ENCODE peak calls at places on chromosomes 12 and 14, in nine cellular contexts. One of them, this sample, is unnamed.

GRCh38 chr12:70692681-70693288 is 55.6 kb upstream of the PTPRB start:
- DNase-seq in dorsolateral prefrontal cortex: no peak
- DNase-seq in memory B cell: no peak
- DNase-seq in CD8-positive, alpha-beta memory T cell: no peak
- DNase-seq in SHP77: no peak
- DNase-seq in T-cell: no peak
- DNase-seq in stimulated activated naive CD8-positive, alpha-beta T cell treated with anti-CD3 and anti-CD28 coated beads, Interleukin-15, amount 100 ng/mL, for 72 hours: no peak
- DNase-seq in tibial nerve: no peak
- DNase-seq in stimulated activated CD8-positive, alpha-beta memory T cell treated with anti-CD3 and anti-CD28 coated beads, Interleukin-7, amount 100 ng/mL, for 1 hour: no peak
- DNase-seq in this sample: no peak

GRCh38 chr12:131871677-131872076 is 22.7 kb upstream of the ULK1 start:
- DNase-seq in dorsolateral prefrontal cortex: no peak
- DNase-seq in memory B cell: no peak
- DNase-seq in CD8-positive, alpha-beta memory T cell: no peak
- DNase-seq in SHP77: no peak
- DNase-seq in T-cell: no peak
- DNase-seq in stimulated activated naive CD8-positive, alpha-beta T cell treated with anti-CD3 and anti-CD28 coated beads, Interleukin-15, amount 100 ng/mL, for 72 hours: no peak
- DNase-seq in tibial nerve: no peak
- DNase-seq in stimulated activated CD8-positive, alpha-beta memory T cell treated with anti-CD3 and anti-CD28 coated beads, Interleukin-7, amount 100 ng/mL, for 1 hour: no peak
- DNase-seq in this sample: no peak

GRCh38 chr12:116495260-116495659 is 63.9 kb upstream of the MAP1LC3B2 start:
- DNase-seq in dorsolateral prefrontal cortex: no peak
- DNase-seq in memory B cell: no peak
- DNase-seq in CD8-positive, alpha-beta memory T cell: no peak
- DNase-seq in SHP77: no peak
- DNase-seq in T-cell: no peak
- DNase-seq in stimulated activated naive CD8-positive, alpha-beta T cell treated with anti-CD3 and anti-CD28 coated beads, Interleukin-15, amount 100 ng/mL, for 72 hours: no peak
- DNase-seq in tibial nerve: no peak
- DNase-seq in stimulated activated CD8-positive, alpha-beta memory T cell treated with anti-CD3 and anti-CD28 coated beads, Interleukin-7, amount 100 ng/mL, for 1 hour: no peak
- DNase-seq in this sample: no peak

GRCh38 chr12:57890191-57891120 is 43.9 kb upstream of the CTDSP2 start:
- DNase-seq in dorsolateral prefrontal cortex: no peak
- DNase-seq in memory B cell: no peak
- DNase-seq in CD8-positive, alpha-beta memory T cell: no peak
- DNase-seq in SHP77: no peak
- DNase-seq in T-cell: no peak
- DNase-seq in stimulated activated naive CD8-positive, alpha-beta T cell treated with anti-CD3 and anti-CD28 coated beads, Interleukin-15, amount 100 ng/mL, for 72 hours: no peak
- DNase-seq in tibial nerve: no peak
- DNase-seq in stimulated activated CD8-positive, alpha-beta memory T cell treated with anti-CD3 and anti-CD28 coated beads, Interleukin-7, amount 100 ng/mL, for 1 hour: no peak
- DNase-seq in this sample: no peak

GRCh38 chr14:64421166-64421565 is 33.0 kb downstream of the MTHFD1 start:
- DNase-seq in dorsolateral prefrontal cortex: no peak
- DNase-seq in memory B cell: no peak
- DNase-seq in CD8-positive, alpha-beta memory T cell: no peak
- DNase-seq in SHP77: no peak
- DNase-seq in T-cell: no peak
- DNase-seq in stimulated activated naive CD8-positive, alpha-beta T cell treated with anti-CD3 and anti-CD28 coated beads, Interleukin-15, amount 100 ng/mL, for 72 hours: no peak
- DNase-seq in tibial nerve: no peak
- DNase-seq in stimulated activated CD8-positive, alpha-beta memory T cell treated with anti-CD3 and anti-CD28 coated beads, Interleukin-7, amount 100 ng/mL, for 1 hour: no peak
- DNase-seq in this sample: no peak

GRCh38 chr14:94936411-94936892 is 166.5 kb upstream of the GSC start:
- DNase-seq in dorsolateral prefrontal cortex: peak; percentile 85
- DNase-seq in memory B cell: no peak
- DNase-seq in CD8-positive, alpha-beta memory T cell: no peak
- DNase-seq in SHP77: no peak
- DNase-seq in T-cell: no peak
- DNase-seq in stimulated activated naive CD8-positive, alpha-beta T cell treated with anti-CD3 and anti-CD28 coated beads, Interleukin-15, amount 100 ng/mL, for 72 hours: no peak
- DNase-seq in tibial nerve: peak; percentile 50
- DNase-seq in stimulated activated CD8-positive, alpha-beta memory T cell treated with anti-CD3 and anti-CD28 coated beads, Interleukin-7, amount 100 ng/mL, for 1 hour: no peak
- DNase-seq in this sample: peak; percentile 78

GRCh38 chr14:65206448-65207096 is 104.3 kb upstream of the MAX start:
- DNase-seq in dorsolateral prefrontal cortex: no peak
- DNase-seq in memory B cell: peak; percentile 44
- DNase-seq in CD8-positive, alpha-beta memory T cell: no peak
- DNase-seq in SHP77: no peak
- DNase-seq in T-cell: no peak
- DNase-seq in stimulated activated naive CD8-positive, alpha-beta T cell treated with anti-CD3 and anti-CD28 coated beads, Interleukin-15, amount 100 ng/mL, for 72 hours: peak; percentile 53
- DNase-seq in tibial nerve: no peak
- DNase-seq in stimulated activated CD8-positive, alpha-beta memory T cell treated with anti-CD3 and anti-CD28 coated beads, Interleukin-7, amount 100 ng/mL, for 1 hour: no peak
- DNase-seq in this sample: no peak

GRCh38 chr14:72678360-72678759 is 215.5 kb downstream of the DPF3 start:
- DNase-seq in dorsolateral prefrontal cortex: no peak
- DNase-seq in memory B cell: no peak
- DNase-seq in CD8-positive, alpha-beta memory T cell: no peak
- DNase-seq in SHP77: no peak
- DNase-seq in T-cell: no peak
- DNase-seq in stimulated activated naive CD8-positive, alpha-beta T cell treated with anti-CD3 and anti-CD28 coated beads, Interleukin-15, amount 100 ng/mL, for 72 hours: no peak
- DNase-seq in tibial nerve: no peak
- DNase-seq in stimulated activated CD8-positive, alpha-beta memory T cell treated with anti-CD3 and anti-CD28 coated beads, Interleukin-7, amount 100 ng/mL, for 1 hour: no peak
- DNase-seq in this sample: no peak

GRCh38 chr14:74566174-74567125 is 45.6 kb downstream of the LTBP2 start:
- DNase-seq in dorsolateral prefrontal cortex: no peak
- DNase-seq in memory B cell: no peak
- DNase-seq in CD8-positive, alpha-beta memory T cell: no peak
- DNase-seq in SHP77: no peak
- DNase-seq in T-cell: no peak
- DNase-seq in stimulated activated naive CD8-positive, alpha-beta T cell treated with anti-CD3 and anti-CD28 coated beads, Interleukin-15, amount 100 ng/mL, for 72 hours: no peak
- DNase-seq in tibial nerve: no peak
- DNase-seq in stimulated activated CD8-positive, alpha-beta memory T cell treated with anti-CD3 and anti-CD28 coated beads, Interleukin-7, amount 100 ng/mL, for 1 hour: no peak
- DNase-seq in this sample: no peak

GRCh38 chr14:74950795-74951442 is 4.5 kb downstream of the PGF start:
- DNase-seq in dorsolateral prefrontal cortex: no peak
- DNase-seq in memory B cell: no peak
- DNase-seq in CD8-positive, alpha-beta memory T cell: no peak
- DNase-seq in SHP77: no peak
- DNase-seq in T-cell: no peak
- DNase-seq in stimulated activated naive CD8-positive, alpha-beta T cell treated with anti-CD3 and anti-CD28 coated beads, Interleukin-15, amount 100 ng/mL, for 72 hours: no peak
- DNase-seq in tibial nerve: no peak
- DNase-seq in stimulated activated CD8-positive, alpha-beta memory T cell treated with anti-CD3 and anti-CD28 coated beads, Interleukin-7, amount 100 ng/mL, for 1 hour: no peak
- DNase-seq in this sample: no peak

GRCh38 chr12:92593734-92594402 is 108.9 kb upstream of the PLEKHG7 start:
- DNase-seq in dorsolateral prefrontal cortex: no peak
- DNase-seq in memory B cell: peak; percentile 81
- DNase-seq in CD8-positive, alpha-beta memory T cell: peak; percentile 95
- DNase-seq in SHP77: no peak
- DNase-seq in T-cell: peak; percentile 67
- DNase-seq in stimulated activated naive CD8-positive, alpha-beta T cell treated with anti-CD3 and anti-CD28 coated beads, Interleukin-15, amount 100 ng/mL, for 72 hours: peak; percentile 58
- DNase-seq in tibial nerve: peak; percentile 26
- DNase-seq in stimulated activated CD8-positive, alpha-beta memory T cell treated with anti-CD3 and anti-CD28 coated beads, Interleukin-7, amount 100 ng/mL, for 1 hour: peak; percentile 50
- DNase-seq in this sample: no peak

GRCh38 chr14:89303452-89304435 is 113.3 kb downstream of the FOXN3 start:
- DNase-seq in dorsolateral prefrontal cortex: peak; percentile 60
- DNase-seq in memory B cell: peak; percentile 72
- DNase-seq in CD8-positive, alpha-beta memory T cell: no peak
- DNase-seq in SHP77: peak; percentile 95
- DNase-seq in T-cell: no peak
- DNase-seq in stimulated activated naive CD8-positive, alpha-beta T cell treated with anti-CD3 and anti-CD28 coated beads, Interleukin-15, amount 100 ng/mL, for 72 hours: no peak
- DNase-seq in tibial nerve: peak; percentile 64
- DNase-seq in stimulated activated CD8-positive, alpha-beta memory T cell treated with anti-CD3 and anti-CD28 coated beads, Interleukin-7, amount 100 ng/mL, for 1 hour: no peak
- DNase-seq in this sample: no peak

GRCh38 chr12:62963642-62964041 is 28.7 kb upstream of the PPM1H start:
- DNase-seq in dorsolateral prefrontal cortex: no peak
- DNase-seq in memory B cell: no peak
- DNase-seq in CD8-positive, alpha-beta memory T cell: no peak
- DNase-seq in SHP77: no peak
- DNase-seq in T-cell: no peak
- DNase-seq in stimulated activated naive CD8-positive, alpha-beta T cell treated with anti-CD3 and anti-CD28 coated beads, Interleukin-15, amount 100 ng/mL, for 72 hours: no peak
- DNase-seq in tibial nerve: no peak
- DNase-seq in stimulated activated CD8-positive, alpha-beta memory T cell treated with anti-CD3 and anti-CD28 coated beads, Interleukin-7, amount 100 ng/mL, for 1 hour: no peak
- DNase-seq in this sample: no peak

GRCh38 chr12:25366159-25366558 is 115.4 kb upstream of the KRAS start:
- DNase-seq in dorsolateral prefrontal cortex: no peak
- DNase-seq in memory B cell: no peak
- DNase-seq in CD8-positive, alpha-beta memory T cell: no peak
- DNase-seq in SHP77: no peak
- DNase-seq in T-cell: no peak
- DNase-seq in stimulated activated naive CD8-positive, alpha-beta T cell treated with anti-CD3 and anti-CD28 coated beads, Interleukin-15, amount 100 ng/mL, for 72 hours: no peak
- DNase-seq in tibial nerve: no peak
- DNase-seq in stimulated activated CD8-positive, alpha-beta memory T cell treated with anti-CD3 and anti-CD28 coated beads, Interleukin-7, amount 100 ng/mL, for 1 hour: no peak
- DNase-seq in this sample: no peak

GRCh38 chr12:130583800-130584199 is 132.3 kb downstream of the RIMBP2 start:
- DNase-seq in dorsolateral prefrontal cortex: no peak
- DNase-seq in memory B cell: no peak
- DNase-seq in CD8-positive, alpha-beta memory T cell: no peak
- DNase-seq in SHP77: no peak
- DNase-seq in T-cell: no peak
- DNase-seq in stimulated activated naive CD8-positive, alpha-beta T cell treated with anti-CD3 and anti-CD28 coated beads, Interleukin-15, amount 100 ng/mL, for 72 hours: no peak
- DNase-seq in tibial nerve: no peak
- DNase-seq in stimulated activated CD8-positive, alpha-beta memory T cell treated with anti-CD3 and anti-CD28 coated beads, Interleukin-7, amount 100 ng/mL, for 1 hour: no peak
- DNase-seq in this sample: no peak

GRCh38 chr14:95998656-95999055 is 40.5 kb upstream of the C14orf132 start:
- DNase-seq in dorsolateral prefrontal cortex: no peak
- DNase-seq in memory B cell: no peak
- DNase-seq in CD8-positive, alpha-beta memory T cell: no peak
- DNase-seq in SHP77: no peak
- DNase-seq in T-cell: no peak
- DNase-seq in stimulated activated naive CD8-positive, alpha-beta T cell treated with anti-CD3 and anti-CD28 coated beads, Interleukin-15, amount 100 ng/mL, for 72 hours: no peak
- DNase-seq in tibial nerve: no peak
- DNase-seq in stimulated activated CD8-positive, alpha-beta memory T cell treated with anti-CD3 and anti-CD28 coated beads, Interleukin-7, amount 100 ng/mL, for 1 hour: no peak
- DNase-seq in this sample: peak; percentile 29

GRCh38 chr12:2288471-2288870 is 235.7 kb downstream of the CACNA1C start:
- DNase-seq in dorsolateral prefrontal cortex: no peak
- DNase-seq in memory B cell: no peak
- DNase-seq in CD8-positive, alpha-beta memory T cell: no peak
- DNase-seq in SHP77: no peak
- DNase-seq in T-cell: no peak
- DNase-seq in stimulated activated naive CD8-positive, alpha-beta T cell treated with anti-CD3 and anti-CD28 coated beads, Interleukin-15, amount 100 ng/mL, for 72 hours: no peak
- DNase-seq in tibial nerve: no peak
- DNase-seq in stimulated activated CD8-positive, alpha-beta memory T cell treated with anti-CD3 and anti-CD28 coated beads, Interleukin-7, amount 100 ng/mL, for 1 hour: no peak
- DNase-seq in this sample: no peak

GRCh38 chr12:79367016-79367575 is 323.7 kb downstream of the PAWR start:
- DNase-seq in dorsolateral prefrontal cortex: no peak
- DNase-seq in memory B cell: no peak
- DNase-seq in CD8-positive, alpha-beta memory T cell: no peak
- DNase-seq in SHP77: no peak
- DNase-seq in T-cell: no peak
- DNase-seq in stimulated activated naive CD8-positive, alpha-beta T cell treated with anti-CD3 and anti-CD28 coated beads, Interleukin-15, amount 100 ng/mL, for 72 hours: no peak
- DNase-seq in tibial nerve: no peak
- DNase-seq in stimulated activated CD8-positive, alpha-beta memory T cell treated with anti-CD3 and anti-CD28 coated beads, Interleukin-7, amount 100 ng/mL, for 1 hour: no peak
- DNase-seq in this sample: no peak

GRCh38 chr12:19035552-19035951 is 94.0 kb upstream of the PLEKHA5 start:
- DNase-seq in dorsolateral prefrontal cortex: no peak
- DNase-seq in memory B cell: no peak
- DNase-seq in CD8-positive, alpha-beta memory T cell: no peak
- DNase-seq in SHP77: no peak
- DNase-seq in T-cell: no peak
- DNase-seq in stimulated activated naive CD8-positive, alpha-beta T cell treated with anti-CD3 and anti-CD28 coated beads, Interleukin-15, amount 100 ng/mL, for 72 hours: no peak
- DNase-seq in tibial nerve: no peak
- DNase-seq in stimulated activated CD8-positive, alpha-beta memory T cell treated with anti-CD3 and anti-CD28 coated beads, Interleukin-7, amount 100 ng/mL, for 1 hour: no peak
- DNase-seq in this sample: no peak

GRCh38 chr12:82638324-82638723 is 48.4 kb upstream of the TMTC2 start:
- DNase-seq in dorsolateral prefrontal cortex: no peak
- DNase-seq in memory B cell: no peak
- DNase-seq in CD8-positive, alpha-beta memory T cell: no peak
- DNase-seq in SHP77: no peak
- DNase-seq in T-cell: no peak
- DNase-seq in stimulated activated naive CD8-positive, alpha-beta T cell treated with anti-CD3 and anti-CD28 coated beads, Interleukin-15, amount 100 ng/mL, for 72 hours: no peak
- DNase-seq in tibial nerve: no peak
- DNase-seq in stimulated activated CD8-positive, alpha-beta memory T cell treated with anti-CD3 and anti-CD28 coated beads, Interleukin-7, amount 100 ng/mL, for 1 hour: no peak
- DNase-seq in this sample: no peak

GRCh38 chr14:105689722-105690121 is 163.3 kb downstream of the TMEM121 start:
- DNase-seq in dorsolateral prefrontal cortex: no peak
- DNase-seq in memory B cell: no peak
- DNase-seq in CD8-positive, alpha-beta memory T cell: no peak
- DNase-seq in SHP77: no peak
- DNase-seq in T-cell: no peak
- DNase-seq in stimulated activated naive CD8-positive, alpha-beta T cell treated with anti-CD3 and anti-CD28 coated beads, Interleukin-15, amount 100 ng/mL, for 72 hours: no peak
- DNase-seq in tibial nerve: no peak
- DNase-seq in stimulated activated CD8-positive, alpha-beta memory T cell treated with anti-CD3 and anti-CD28 coated beads, Interleukin-7, amount 100 ng/mL, for 1 hour: no peak
- DNase-seq in this sample: no peak

GRCh38 chr12:30825341-30825740 is 70.6 kb upstream of the CAPRIN2 start:
- DNase-seq in dorsolateral prefrontal cortex: no peak
- DNase-seq in memory B cell: no peak
- DNase-seq in CD8-positive, alpha-beta memory T cell: no peak
- DNase-seq in SHP77: no peak
- DNase-seq in T-cell: no peak
- DNase-seq in stimulated activated naive CD8-positive, alpha-beta T cell treated with anti-CD3 and anti-CD28 coated beads, Interleukin-15, amount 100 ng/mL, for 72 hours: no peak
- DNase-seq in tibial nerve: no peak
- DNase-seq in stimulated activated CD8-positive, alpha-beta memory T cell treated with anti-CD3 and anti-CD28 coated beads, Interleukin-7, amount 100 ng/mL, for 1 hour: no peak
- DNase-seq in this sample: no peak

GRCh38 chr12:117118838-117119591 is 19.8 kb upstream of the TESC start:
- DNase-seq in dorsolateral prefrontal cortex: peak; percentile 78
- DNase-seq in memory B cell: no peak
- DNase-seq in CD8-positive, alpha-beta memory T cell: no peak
- DNase-seq in SHP77: peak; percentile 73
- DNase-seq in T-cell: no peak
- DNase-seq in stimulated activated naive CD8-positive, alpha-beta T cell treated with anti-CD3 and anti-CD28 coated beads, Interleukin-15, amount 100 ng/mL, for 72 hours: no peak
- DNase-seq in tibial nerve: no peak
- DNase-seq in stimulated activated CD8-positive, alpha-beta memory T cell treated with anti-CD3 and anti-CD28 coated beads, Interleukin-7, amount 100 ng/mL, for 1 hour: no peak
- DNase-seq in this sample: no peak

GRCh38 chr14:74979442-74980397 is 23.0 kb upstream of the EIF2B2 start:
- DNase-seq in dorsolateral prefrontal cortex: no peak
- DNase-seq in memory B cell: no peak
- DNase-seq in CD8-positive, alpha-beta memory T cell: no peak
- DNase-seq in SHP77: peak; percentile 31
- DNase-seq in T-cell: no peak
- DNase-seq in stimulated activated naive CD8-positive, alpha-beta T cell treated with anti-CD3 and anti-CD28 coated beads, Interleukin-15, amount 100 ng/mL, for 72 hours: no peak
- DNase-seq in tibial nerve: no peak
- DNase-seq in stimulated activated CD8-positive, alpha-beta memory T cell treated with anti-CD3 and anti-CD28 coated beads, Interleukin-7, amount 100 ng/mL, for 1 hour: no peak
- DNase-seq in this sample: no peak

GRCh38 chr14:63902375-63902976 is 49.7 kb downstream of the SYNE2 start:
- DNase-seq in dorsolateral prefrontal cortex: no peak
- DNase-seq in memory B cell: no peak
- DNase-seq in CD8-positive, alpha-beta memory T cell: no peak
- DNase-seq in SHP77: no peak
- DNase-seq in T-cell: no peak
- DNase-seq in stimulated activated naive CD8-positive, alpha-beta T cell treated with anti-CD3 and anti-CD28 coated beads, Interleukin-15, amount 100 ng/mL, for 72 hours: no peak
- DNase-seq in tibial nerve: no peak
- DNase-seq in stimulated activated CD8-positive, alpha-beta memory T cell treated with anti-CD3 and anti-CD28 coated beads, Interleukin-7, amount 100 ng/mL, for 1 hour: no peak
- DNase-seq in this sample: no peak

GRCh38 chr12:49580572-49581535 is 12.9 kb upstream of the MCRS1 start:
- DNase-seq in dorsolateral prefrontal cortex: peak; percentile 83
- DNase-seq in memory B cell: peak; percentile 24
- DNase-seq in CD8-positive, alpha-beta memory T cell: peak; percentile 32
- DNase-seq in SHP77: peak; percentile 66
- DNase-seq in T-cell: peak; percentile 52
- DNase-seq in stimulated activated naive CD8-positive, alpha-beta T cell treated with anti-CD3 and anti-CD28 coated beads, Interleukin-15, amount 100 ng/mL, for 72 hours: peak; percentile 44
- DNase-seq in tibial nerve: peak; percentile 78
- DNase-seq in stimulated activated CD8-positive, alpha-beta memory T cell treated with anti-CD3 and anti-CD28 coated beads, Interleukin-7, amount 100 ng/mL, for 1 hour: no peak
- DNase-seq in this sample: peak; percentile 31

GRCh38 chr12:3882896-3883564 is 9.8 kb upstream of the PARP11 start:
- DNase-seq in dorsolateral prefrontal cortex: no peak
- DNase-seq in memory B cell: no peak
- DNase-seq in CD8-positive, alpha-beta memory T cell: no peak
- DNase-seq in SHP77: no peak
- DNase-seq in T-cell: no peak
- DNase-seq in stimulated activated naive CD8-positive, alpha-beta T cell treated with anti-CD3 and anti-CD28 coated beads, Interleukin-15, amount 100 ng/mL, for 72 hours: no peak
- DNase-seq in tibial nerve: no peak
- DNase-seq in stimulated activated CD8-positive, alpha-beta memory T cell treated with anti-CD3 and anti-CD28 coated beads, Interleukin-7, amount 100 ng/mL, for 1 hour: no peak
- DNase-seq in this sample: no peak

GRCh38 chr12:54596526-54596946 is 8.1 kb upstream of the PPP1R1A start:
- DNase-seq in dorsolateral prefrontal cortex: peak; percentile 69
- DNase-seq in memory B cell: peak; percentile 22
- DNase-seq in CD8-positive, alpha-beta memory T cell: no peak
- DNase-seq in SHP77: peak; percentile 34
- DNase-seq in T-cell: peak; percentile 52
- DNase-seq in stimulated activated naive CD8-positive, alpha-beta T cell treated with anti-CD3 and anti-CD28 coated beads, Interleukin-15, amount 100 ng/mL, for 72 hours: peak; percentile 32
- DNase-seq in tibial nerve: peak; percentile 77
- DNase-seq in stimulated activated CD8-positive, alpha-beta memory T cell treated with anti-CD3 and anti-CD28 coated beads, Interleukin-7, amount 100 ng/mL, for 1 hour: peak; percentile 6
- DNase-seq in this sample: peak; percentile 30

GRCh38 chr14:106846218-106846617 is 1319.8 kb downstream of the TMEM121 start:
- DNase-seq in dorsolateral prefrontal cortex: no peak
- DNase-seq in memory B cell: no peak
- DNase-seq in CD8-positive, alpha-beta memory T cell: no peak
- DNase-seq in SHP77: no peak
- DNase-seq in T-cell: no peak
- DNase-seq in stimulated activated naive CD8-positive, alpha-beta T cell treated with anti-CD3 and anti-CD28 coated beads, Interleukin-15, amount 100 ng/mL, for 72 hours: no peak
- DNase-seq in tibial nerve: no peak
- DNase-seq in stimulated activated CD8-positive, alpha-beta memory T cell treated with anti-CD3 and anti-CD28 coated beads, Interleukin-7, amount 100 ng/mL, for 1 hour: no peak
- DNase-seq in this sample: no peak

GRCh38 chr12:121214855-121215745 is 5.2 kb downstream of the P2RX4 start:
- DNase-seq in dorsolateral prefrontal cortex: no peak
- DNase-seq in memory B cell: no peak
- DNase-seq in CD8-positive, alpha-beta memory T cell: no peak
- DNase-seq in SHP77: no peak
- DNase-seq in T-cell: no peak
- DNase-seq in stimulated activated naive CD8-positive, alpha-beta T cell treated with anti-CD3 and anti-CD28 coated beads, Interleukin-15, amount 100 ng/mL, for 72 hours: no peak
- DNase-seq in tibial nerve: no peak
- DNase-seq in stimulated activated CD8-positive, alpha-beta memory T cell treated with anti-CD3 and anti-CD28 coated beads, Interleukin-7, amount 100 ng/mL, for 1 hour: no peak
- DNase-seq in this sample: no peak

GRCh38 chr14:76647699-76648298 is 113.5 kb upstream of the VASH1 start:
- DNase-seq in dorsolateral prefrontal cortex: no peak
- DNase-seq in memory B cell: peak; percentile 16
- DNase-seq in CD8-positive, alpha-beta memory T cell: peak; percentile 2
- DNase-seq in SHP77: peak; percentile 63
- DNase-seq in T-cell: no peak
- DNase-seq in stimulated activated naive CD8-positive, alpha-beta T cell treated with anti-CD3 and anti-CD28 coated beads, Interleukin-15, amount 100 ng/mL, for 72 hours: peak; percentile 12
- DNase-seq in tibial nerve: peak; percentile 14
- DNase-seq in stimulated activated CD8-positive, alpha-beta memory T cell treated with anti-CD3 and anti-CD28 coated beads, Interleukin-7, amount 100 ng/mL, for 1 hour: no peak
- DNase-seq in this sample: peak; percentile 49

This sample was measured in frontal cortex.